ENCODE peak calls at places on chromosomes 3 and 15, in four cellular contexts. T is PC-3, C is neural progenitor cell, Y is GM23248. K is an unnamed sample.

GRCh38 chr3:16596352-16597032 is 8.7 kb downstream of the DAZL start:
- DNase-seq in C (no peak), T (no peak), Y (no peak), K (no peak)

GRCh38 chr15:62637498-62637897 is 405.0 kb upstream of the TPM1 start:
- DNase-seq in C (no peak), Y (no peak), T (no peak), K (no peak)

GRCh38 chr3:11564577-11565001 is 79.1 kb downstream of the VGLL4 start:
- DNase-seq in C (no peak), T (no peak), Y (no peak), K (no peak)

GRCh38 chr3:128094295-128095151 is 29.1 kb downstream of the RUVBL1 start:
- DNase-seq in Y (peak), T (no peak), C (no peak), K (no peak)

GRCh38 chr3:49015765-49016164 is 2.6 kb downstream of the DALRD3 start:
- DNase-seq in T (no peak), Y (peak), C (no peak), K (no peak)

GRCh38 chr3:56288258-56288657 is 180.0 kb downstream of the ERC2 start:
- DNase-seq in Y (no peak), C (no peak), T (no peak), K (no peak)

GRCh38 chr3:11273945-11274344 is 1.7 kb downstream of the ATG7 start:
- DNase-seq in T (peak), Y (no peak), C (no peak), K (no peak)

GRCh38 chr3:113096158-113096893 is 105.5 kb downstream of the GTPBP8 start:
- DNase-seq in C (peak), T (no peak), Y (peak), K (no peak)

GRCh38 chr3:90132220-90132619 is 1024.8 kb downstream of the EPHA3 start:
- DNase-seq in T (no peak), Y (no peak), C (no peak), K (no peak)

GRCh38 chr3:171383206-171384018 is 76.8 kb downstream of the TNIK start:
- DNase-seq in T (no peak), Y (peak), C (peak), K (peak)

GRCh38 chr3:141050913-141051632 is at the start of gene SPSB4:
- DNase-seq in Y (peak), T (no peak), C (peak), K (peak)

GRCh38 chr3:126329927-126330725 is 27.1 kb downstream of the KLF15 start:
- DNase-seq in Y (no peak), T (no peak), C (no peak), K (no peak)

GRCh38 chr15:101158166-101159095 is 93.4 kb downstream of the CHSY1 start:
- DNase-seq in T (no peak), C (no peak), Y (no peak), K (no peak)

GRCh38 chr3:19016846-19017245 is 131.5 kb upstream of the KCNH8 start:
- DNase-seq in T (no peak), C (no peak), Y (no peak), K (no peak)

GRCh38 chr3:131728898-131729297 is 226.1 kb upstream of the MRPL3 start:
- DNase-seq in T (peak), C (no peak), Y (peak), K (no peak)

GRCh38 chr3:18443670-18444596 is 18.8 kb upstream of the SATB1 start:
- DNase-seq in T (peak), C (peak), Y (peak), K (no peak)

GRCh38 chr3:192884831-192885356 is 32.8 kb downstream of the MB21D2 start:
- DNase-seq in T (peak), C (no peak), Y (peak), K (no peak)

GRCh38 chr3:11622846-11623550 is 20.7 kb downstream of the VGLL4 start:
- DNase-seq in C (no peak), Y (no peak), T (no peak), K (no peak)

GRCh38 chr3:59551834-59552233 is 502.0 kb upstream of the CFAP20DC start:
- DNase-seq in C (no peak), T (no peak), Y (no peak), K (no peak)

GRCh38 chr15:60390231-60390630 is 7.6 kb downstream of the ANXA2 start:
- DNase-seq in T (no peak), C (no peak), Y (peak), K (no peak)

GRCh38 chr3:3665961-3666640 is 133.1 kb upstream of the LRRN1 start:
- DNase-seq in T (no peak), C (no peak), Y (no peak), K (no peak)

GRCh38 chr3:5079761-5080160 is 42.3 kb upstream of the ARL8B start:
- DNase-seq in T (no peak), Y (no peak), C (no peak), K (no peak)

GRCh38 chr3:72906154-72906553 is 18.3 kb downstream of the GXYLT2 start:
- DNase-seq in Y (no peak), T (no peak), C (peak), K (no peak)

GRCh38 chr15:63583027-63583426 is 14.2 kb upstream of the FBXL22 start:
- DNase-seq in T (peak), Y (peak), C (no peak), K (no peak)

GRCh38 chr15:31551323-31551722 is 224.7 kb downstream of the KLF13 start:
- DNase-seq in Y (no peak), T (no peak), C (no peak), K (no peak)

GRCh38 chr3:128487813-128488635 is 5.0 kb downstream of the GATA2 start:
- DNase-seq in Y (peak), C (peak), T (peak), K (peak)

DNA sequence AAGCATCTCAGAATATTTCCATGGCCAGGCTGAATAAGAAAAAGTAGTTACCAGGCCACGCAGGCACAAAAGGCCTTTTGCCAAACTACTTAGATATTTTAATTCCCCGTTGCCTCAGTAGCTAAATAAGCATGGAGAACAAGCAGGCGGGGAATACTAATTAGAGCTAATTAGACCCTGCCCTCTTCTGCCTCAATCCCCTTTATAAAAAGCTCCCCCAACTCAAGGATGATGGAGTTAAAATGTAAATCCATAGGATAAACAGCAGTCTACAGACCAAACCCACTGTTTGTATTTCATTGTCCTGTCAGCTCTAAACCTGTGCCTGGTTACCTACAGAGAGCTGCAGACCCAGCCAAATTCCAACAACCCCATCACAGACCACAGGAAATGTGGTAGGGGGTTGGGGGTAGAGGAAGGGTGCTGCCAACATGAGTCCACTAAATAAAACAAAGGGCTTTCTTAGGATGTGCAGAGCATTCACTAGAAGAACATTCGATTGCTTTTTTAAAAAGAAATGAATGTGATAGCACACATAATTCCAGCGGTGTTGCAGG is 3.9 kb downstream of the ITGB5 start:
- DNase-seq in T (no peak), Y (no peak), C (peak), K (no peak)
- H3K4me2 ChIP-seq in T (peak), Y (no peak), C (peak), K (peak)

GRCh38 chr15:64753419-64754185 is 21.8 kb downstream of the RBPMS2 start:
- DNase-seq in Y (peak), T (no peak), C (no peak), K (no peak)
- H3K4me2 ChIP-seq in Y (no peak), T (no peak), C (no peak), K (no peak)

GRCh38 chr15:74240002-74240568 is 4.0 kb downstream of the CCDC33 start:
- DNase-seq in T (peak), C (no peak), Y (peak), K (peak)

GRCh38 chr15:74242296-74242929 is 6.3 kb downstream of the CCDC33 start:
- DNase-seq in T (peak), C (peak), Y (peak), K (peak)

GRCh38 chr15:74235962-74236361 is at the start of gene CCDC33:
- DNase-seq in Y (no peak), T (no peak), C (no peak), K (peak)

GRCh38 chr15:74240897-74241614 is 4.9 kb downstream of the CCDC33 start:
- DNase-seq in T (no peak), C (no peak), Y (no peak), K (no peak)

GRCh38 chr15:74238984-74239645 is 3.0 kb downstream of the CCDC33 start:
- DNase-seq in C (no peak), T (no peak), Y (no peak), K (no peak)
- H3K4me2 ChIP-seq in C (no peak), T (no peak), Y (no peak), K (peak)

GRCh38 chr3:196007744-196008143 is 74.1 kb downstream of the TFRC start:
- DNase-seq in C (no peak), Y (no peak), T (no peak), K (no peak)
- H3K4me2 ChIP-seq in C (no peak), Y (no peak), T (no peak), K (no peak)

DNA sequence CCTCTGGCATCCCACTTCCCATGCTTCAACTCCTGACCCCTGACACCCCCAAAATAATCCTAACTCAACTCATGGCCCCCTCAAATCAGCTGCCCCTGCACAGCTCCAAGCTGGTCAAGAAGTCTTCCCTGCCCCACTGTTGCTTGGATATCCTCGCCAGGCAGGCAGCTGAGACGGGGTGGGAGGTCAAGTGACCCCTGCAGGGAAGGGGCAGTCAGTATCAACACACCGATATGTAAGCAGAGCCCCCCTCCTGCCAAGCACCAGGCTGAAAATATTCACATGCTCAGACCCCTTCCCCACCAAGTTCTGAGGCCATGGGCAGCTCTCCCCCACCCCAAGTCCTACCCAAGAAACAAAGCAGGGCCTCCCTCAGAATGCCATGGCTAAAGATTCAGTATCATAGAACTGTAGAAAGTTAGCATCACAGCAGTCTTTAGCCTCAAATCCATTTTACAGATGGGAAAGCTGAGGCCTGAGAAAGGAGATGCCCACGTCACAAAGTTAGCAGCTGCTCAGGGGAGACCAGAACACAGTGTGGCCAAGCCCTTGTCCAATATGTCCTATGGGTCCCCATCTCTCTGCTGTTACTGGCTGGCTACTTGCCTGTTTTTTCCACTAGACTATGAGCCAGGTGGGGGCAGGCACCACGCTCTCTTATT is 67.8 kb downstream of the SLC12A8 start:
- DNase-seq in C (peak), T (no peak), Y (no peak), K (no peak)
- H3K4me2 ChIP-seq in C (peak), T (no peak), Y (peak), K (no peak)

DNA sequence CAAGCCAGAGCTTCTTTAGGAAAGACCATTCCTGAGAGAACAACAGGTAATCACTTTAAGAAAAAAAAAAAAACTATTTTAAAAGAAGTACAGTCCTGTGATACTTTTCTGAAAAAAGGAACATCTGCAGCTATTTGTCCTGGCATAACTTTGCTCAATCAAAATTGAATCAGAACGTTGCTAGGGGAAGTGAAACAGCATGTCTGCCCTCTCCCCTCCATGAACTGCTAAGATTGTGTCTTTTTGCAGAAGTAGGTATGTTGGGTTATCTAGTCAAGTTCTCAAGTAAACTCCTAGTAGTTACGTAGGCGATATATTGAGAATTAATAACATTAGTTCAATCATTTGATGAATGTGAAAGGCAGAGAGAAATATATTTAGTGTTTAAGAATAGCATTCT is 1013.3 kb downstream of the TUSC7 start:
- DNase-seq in T (no peak), C (no peak), Y (no peak), K (no peak)
- H3K4me2 ChIP-seq in T (no peak), C (no peak), Y (no peak), K (no peak)

DNA sequence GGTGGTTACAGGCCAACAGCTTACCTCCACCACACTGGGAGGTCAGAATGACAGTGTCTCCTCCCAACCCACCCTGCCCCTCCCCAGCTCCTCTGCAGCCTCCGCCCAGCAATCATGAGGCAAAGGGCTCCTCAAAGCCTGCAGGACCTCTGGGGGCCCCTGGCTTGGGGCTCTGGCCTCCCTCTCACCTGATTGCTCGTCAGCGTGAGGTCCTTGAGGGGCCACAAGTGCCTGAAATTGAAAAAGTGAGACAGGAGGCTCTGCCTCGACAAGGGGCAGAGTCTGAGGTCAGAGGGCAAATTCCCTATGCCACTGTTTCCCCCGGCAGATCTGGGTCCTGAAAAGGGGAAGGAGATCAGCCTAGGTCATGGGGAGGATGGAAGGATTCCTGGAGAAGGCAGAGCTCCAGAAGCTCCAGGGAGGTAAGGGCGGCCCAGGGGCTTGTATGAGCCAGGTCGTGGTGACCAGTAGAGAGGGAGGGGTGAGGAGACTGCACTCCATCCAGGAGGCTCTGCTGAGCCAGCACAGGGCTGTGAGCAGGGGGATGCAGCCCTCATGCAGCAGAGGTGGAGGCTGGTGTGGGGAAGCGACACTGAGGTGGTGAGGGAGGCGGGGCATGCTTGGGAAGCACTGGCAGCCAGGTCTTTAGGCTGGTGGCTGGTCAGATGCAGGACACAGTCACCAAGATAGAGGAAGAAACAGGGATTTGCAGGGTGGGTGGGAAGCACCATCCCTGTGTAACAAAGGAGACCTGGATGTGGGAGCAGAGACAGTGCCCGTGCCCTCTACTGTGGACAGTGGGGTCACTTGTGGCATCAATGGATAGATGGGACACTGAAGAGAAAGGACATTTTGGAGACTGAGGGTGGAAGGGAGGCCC is 20.1 kb downstream of the ALS2CL start:
- DNase-seq in Y (no peak), T (no peak), C (no peak), K (no peak)
- H3K4me2 ChIP-seq in Y (no peak), T (no peak), C (no peak), K (no peak)

GRCh38 chr3:42118762-42119361 is 27.7 kb downstream of the TRAK1 start:
- DNase-seq in T (peak), C (peak), Y (peak), K (peak)
- H3K4me2 ChIP-seq in T (no peak), C (no peak), Y (no peak), K (no peak)

GRCh38 chr3:34727700-34728099 is 911.6 kb upstream of the ARPP21 start:
- DNase-seq in Y (no peak), C (no peak), T (no peak), K (no peak)
- H3K4me2 ChIP-seq in Y (no peak), C (no peak), T (no peak), K (no peak)